ENCODE peak calls at places on chromosomes 1 and 21, in six cellular contexts. C is cardiac fibroblast, J is ascending aorta, N is pancreas, A is glutamatergic neuron, V is GM20000. S is an unnamed sample.
A peak's percentile ranks its signal among the peaks of the same experiment; 100 is the strongest.

GRCh38 chr21:34280987-34281386 is 82.8 kb upstream of the KCNE2 start:
- DNase-seq in C (no peak), J (no peak), N (no peak), A (no peak), V (no peak), S (no peak)

GRCh38 chr1:20472860-20473711 is 12.9 kb downstream of the CAMK2N1 start:
- DNase-seq in C (peak; percentile 69), J (no peak), N (peak; percentile 44), A (peak; percentile 82), V (peak; percentile 73), S (no peak)

GRCh38 chr21:16455526-16455925 is 725.7 kb downstream of the USP25 start:
- DNase-seq in C (no peak), J (no peak), N (no peak), A (no peak), V (no peak), S (no peak)

GRCh38 chr1:67192902-67193301 is 26.6 kb downstream of the IL23R start:
- DNase-seq in C (no peak), J (no peak), N (no peak), A (no peak), V (no peak), S (no peak)

GRCh38 chr1:24886241-24886640 is 43.8 kb downstream of the RUNX3 start:
- DNase-seq in C (no peak), J (peak; percentile 52), N (no peak), A (no peak), V (no peak), S (no peak)

GRCh38 chr1:177780096-177780700 is 189.7 kb downstream of the SEC16B start:
- DNase-seq in C (peak; percentile 77), J (no peak), N (no peak), A (no peak), V (peak; percentile 14), S (peak; percentile 36)

GRCh38 chr1:205313681-205314308 is 7.8 kb downstream of the NUAK2 start:
- DNase-seq in C (peak; percentile 84), J (no peak), N (no peak), A (peak; percentile 51), V (peak; percentile 73), S (no peak)

GRCh38 chr21:15781986-15782385 is 52.2 kb downstream of the USP25 start:
- DNase-seq in C (no peak), J (no peak), N (no peak), A (no peak), V (no peak), S (no peak)

GRCh38 chr1:86503477-86504129 is 34.9 kb downstream of the CLCA1 start:
- DNase-seq in C (peak; percentile 59), J (no peak), N (no peak), A (peak; percentile 22), V (no peak), S (no peak)

GRCh38 chr1:242147096-242147976 is 148.4 kb upstream of the MAP1LC3C start:
- DNase-seq in C (no peak), J (no peak), N (no peak), A (no peak), V (no peak), S (no peak)

S was measured in D721Med.